ENCODE peak calls at places on chromosome 7, in six cellular contexts. C is gastrocnemius medialis, H is AG04449, B is right lobe of liver, F is BJ, R is A549. N is an unnamed sample.

GRCh38 chr7:128831994-128832879 is 2.0 kb downstream of the FLNC start:
- DNase-seq in H (no peak), B (no peak), F (no peak), R (no peak), C (peak), N (no peak)

GRCh38 chr7:5296627-5297226 is 14.0 kb downstream of the SLC29A4 start:
- DNase-seq in R (no peak), C (no peak), B (no peak), H (no peak), F (no peak), N (no peak)

GRCh38 chr7:33986456-33986855 is 81.1 kb downstream of the BMPER start:
- DNase-seq in B (no peak), C (no peak), R (no peak), F (no peak), H (no peak), N (no peak)

GRCh38 chr7:2689951-2690705 is 2.1 kb downstream of the AMZ1 start:
- DNase-seq in F (peak), B (no peak), H (no peak), C (no peak), R (no peak), N (no peak)

GRCh38 chr7:4099651-4100050 is 582.4 kb upstream of the FOXK1 start:
- DNase-seq in B (no peak), H (no peak), C (no peak), F (no peak), R (no peak), N (no peak)

GRCh38 chr7:111556977-111557376 is 5.3 kb downstream of the IMMP2L start:
- DNase-seq in R (no peak), B (no peak), H (no peak), F (no peak), C (no peak), N (no peak)

GRCh38 chr7:7315851-7316250 is 133.5 kb downstream of the C1GALT1 start:
- DNase-seq in F (no peak), B (no peak), C (no peak), R (no peak), H (no peak), N (no peak)

GRCh38 chr7:151131622-151132293 is 35.7 kb downstream of the GBX1 start:
- DNase-seq in H (no peak), B (no peak), C (no peak), F (no peak), R (no peak), N (no peak)

GRCh38 chr7:50834679-50835078 is 52.0 kb upstream of the GRB10 start:
- DNase-seq in C (no peak), B (no peak), R (no peak), H (no peak), F (no peak), N (no peak)

GRCh38 chr7:31416381-31416780 is 75.9 kb upstream of the NEUROD6 start:
- DNase-seq in F (no peak), B (no peak), H (no peak), C (no peak), R (no peak), N (no peak)

GRCh38 chr7:55144955-55145342 is 126.1 kb downstream of the EGFR start:
- DNase-seq in B (no peak), H (no peak), R (no peak), C (no peak), F (no peak), N (no peak)

GRCh38 chr7:266851-267840 is 22.8 kb upstream of the FOXL3 start:
- DNase-seq in C (no peak), R (no peak), B (no peak), F (no peak), H (no peak), N (no peak)

GRCh38 chr7:142833174-142834027 is 21.5 kb upstream of the EPHB6 start:
- DNase-seq in C (no peak), H (no peak), B (no peak), R (no peak), F (no peak), N (no peak)

GRCh38 chr7:6628045-6628444 is 9.1 kb upstream of the ZNF316 start:
- DNase-seq in B (no peak), F (no peak), R (no peak), C (no peak), H (no peak), N (no peak)

GRCh38 chr7:103929808-103930415 is 59.5 kb downstream of the RELN start:
- DNase-seq in B (no peak), R (no peak), C (no peak), H (no peak), F (no peak), N (no peak)

GRCh38 chr7:29500719-29501118 is 62.9 kb upstream of the PRR15 start:
- DNase-seq in R (no peak), B (no peak), H (no peak), F (no peak), C (no peak), N (no peak)

GRCh38 chr7:24388212-24388611 is 104.2 kb downstream of the NPY start:
- DNase-seq in H (no peak), C (no peak), B (no peak), F (no peak), R (no peak), N (no peak)

GRCh38 chr7:114795475-114795874 is 126.4 kb upstream of the MDFIC start:
- DNase-seq in F (no peak), H (no peak), R (no peak), B (no peak), C (no peak), N (no peak)

GRCh38 chr7:114789942-114790341 is 132.0 kb upstream of the MDFIC start:
- DNase-seq in R (no peak), H (peak), C (no peak), F (peak), B (no peak), N (no peak)

GRCh38 chr7:114791771-114792170 is 130.1 kb upstream of the MDFIC start:
- DNase-seq in R (no peak), H (no peak), B (no peak), F (no peak), C (no peak), N (no peak)

GRCh38 chr7:114790526-114790925 is 131.4 kb upstream of the MDFIC start:
- DNase-seq in F (no peak), C (no peak), H (no peak), B (no peak), R (no peak), N (no peak)

GRCh38 chr7:114793155-114793849 is 128.6 kb upstream of the MDFIC start:
- DNase-seq in R (no peak), H (no peak), F (no peak), C (no peak), B (no peak), N (no peak)
- H3K4me3 ChIP-seq in R (no peak), H (no peak), F (no peak), C (no peak), B (no peak), N (no peak)

DNA sequence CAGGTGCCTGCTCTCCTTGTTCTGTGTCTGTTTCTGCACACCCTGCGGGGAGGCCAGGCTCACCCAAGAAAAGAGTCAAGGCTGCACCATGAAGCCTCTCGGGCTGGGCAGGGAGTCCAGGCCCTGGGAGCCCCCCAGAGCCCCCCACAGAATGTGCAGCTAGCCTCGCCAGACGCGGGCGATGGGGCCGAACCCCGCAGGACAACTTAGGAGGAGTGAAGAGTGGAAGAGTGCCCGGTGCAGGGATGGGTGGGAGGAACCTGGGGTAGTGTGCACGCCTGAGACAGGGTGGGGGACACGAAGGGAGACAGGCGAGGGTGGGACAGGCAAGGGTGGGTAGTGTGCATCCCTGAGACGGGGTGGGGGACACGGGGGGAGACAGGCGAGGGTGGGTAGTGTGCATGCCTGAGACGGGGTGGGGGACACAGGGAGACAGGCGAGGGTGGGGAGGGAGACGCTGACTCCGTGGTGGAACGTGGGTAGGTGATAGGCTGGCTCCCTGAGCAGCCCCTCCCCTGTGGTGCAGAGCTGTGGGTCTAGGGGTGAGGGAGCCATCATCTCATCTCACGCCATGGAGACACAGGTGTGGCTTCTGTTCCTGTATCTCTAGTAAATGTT is 615.4 kb downstream of the DNAJB6 start:
- DNase-seq in C (no peak), R (no peak), B (no peak), F (no peak), H (no peak), N (no peak)
- H3K4me3 ChIP-seq in C (no peak), R (no peak), B (no peak), F (no peak), H (no peak), N (no peak)

GRCh38 chr7:1663857-1664651 is 6.0 kb upstream of the ELFN1 start:
- DNase-seq in F (no peak), R (no peak), H (no peak), C (peak), B (peak), N (no peak)
- H3K4me3 ChIP-seq in F (peak), R (peak), H (peak), C (peak), B (peak), N (peak)

GRCh38 chr7:149427893-149428292 is 33.0 kb downstream of the ZNF777 start:
- DNase-seq in C (no peak), F (no peak), H (no peak), B (no peak), R (no peak), N (no peak)
- H3K4me3 ChIP-seq in C (no peak), F (no peak), H (no peak), B (no peak), R (no peak), N (no peak)

GRCh38 chr7:73717991-73718405 is 1.5 kb downstream of the STX1A start:
- DNase-seq in C (no peak), F (peak), H (peak), B (no peak), R (no peak), N (peak)
- H3K4me3 ChIP-seq in C (no peak), F (peak), H (peak), B (no peak), R (peak), N (peak)